ENCODE peak calls at places on chromosomes 1 and 21, in eight cellular contexts. I is suprapubic skin, J is stomach, U is transverse colon, R is adrenal gland, O is breast epithelium, Q is K562, M is ovary. B is an unnamed sample.

GRCh38 chr1:216518844-216519627 is 95.8 kb upstream of the USH2A start:
- DNase-seq in I (no peak), J (no peak), U (no peak), R (no peak), O (no peak), Q (no peak), M (no peak), B (no peak)

GRCh38 chr1:243718893-243719292 is 131.2 kb downstream of the AKT3 start:
- DNase-seq in I (no peak), J (no peak), U (no peak), R (no peak), O (no peak), Q (no peak), M (no peak), B (no peak)

GRCh38 chr1:42761567-42761966 is 5.3 kb downstream of the P3H1 start:
- DNase-seq in I (peak), J (peak), U (no peak), R (no peak), O (no peak), Q (no peak), M (no peak), B (no peak)

GRCh38 chr1:200139661-200140250 is 112.2 kb downstream of the NR5A2 start:
- DNase-seq in I (no peak), J (no peak), U (no peak), R (no peak), O (no peak), Q (peak), M (no peak), B (no peak)

GRCh38 chr21:26366781-26367180 is 196.2 kb upstream of the APP start:
- DNase-seq in I (no peak), J (no peak), U (no peak), R (no peak), O (no peak), Q (no peak), M (no peak), B (no peak)

GRCh38 chr1:221704291-221704690 is 37.6 kb downstream of the DUSP10 start:
- DNase-seq in I (no peak), J (no peak), U (no peak), R (no peak), O (no peak), Q (no peak), M (no peak), B (no peak)

GRCh38 chr1:197917813-197918646 is 858 bp downstream of the LHX9 start:
- DNase-seq in I (no peak), J (no peak), U (no peak), R (no peak), O (no peak), Q (no peak), M (peak), B (no peak)

GRCh38 chr1:228095161-228095560 is 8.0 kb downstream of the C1orf35 start:
- DNase-seq in I (peak), J (peak), U (no peak), R (no peak), O (no peak), Q (no peak), M (no peak), B (no peak)

GRCh38 chr1:222627232-222627631 is 9.3 kb downstream of the MIA3 start:
- DNase-seq in I (no peak), J (no peak), U (no peak), R (no peak), O (no peak), Q (no peak), M (no peak), B (no peak)

GRCh38 chr1:84379128-84379527 is 19.2 kb upstream of the DNASE2B start:
- DNase-seq in I (no peak), J (no peak), U (no peak), R (peak), O (no peak), Q (no peak), M (no peak), B (no peak)

GRCh38 chr1:18151436-18151835 is 43.8 kb downstream of the IGSF21 start:
- DNase-seq in I (no peak), J (no peak), U (no peak), R (no peak), O (no peak), Q (no peak), M (no peak), B (no peak)

GRCh38 chr1:161082996-161083742 is 6.2 kb downstream of the NECTIN4 start:
- DNase-seq in I (peak), J (peak), U (peak), R (peak), O (peak), Q (peak), M (no peak), B (peak)

GRCh38 chr21:37149411-37149810 is 76.4 kb downstream of the TTC3 start:
- DNase-seq in I (no peak), J (no peak), U (no peak), R (no peak), O (no peak), Q (no peak), M (no peak), B (no peak)

GRCh38 chr1:89523597-89524368 is 846 bp upstream of the LRRC8B start:
- DNase-seq in I (no peak), J (peak), U (peak), R (peak), O (peak), Q (peak), M (no peak), B (peak)

GRCh38 chr21:46022551-46023107 is 41.1 kb downstream of the COL6A1 start:
- DNase-seq in I (peak), J (no peak), U (no peak), R (no peak), O (no peak), Q (peak), M (no peak), B (no peak)

GRCh38 chr1:45410850-45411509 is 70.7 kb upstream of the MUTYH start:
- DNase-seq in I (no peak), J (no peak), U (no peak), R (no peak), O (no peak), Q (no peak), M (no peak), B (no peak)

GRCh38 chr1:19665456-19666138 is 922 bp downstream of the HTR6 start:
- DNase-seq in I (no peak), J (no peak), U (no peak), R (no peak), O (no peak), Q (no peak), M (no peak), B (no peak)

GRCh38 chr1:118563969-118564951 is 379.2 kb upstream of the SPAG17 start:
- DNase-seq in I (no peak), J (no peak), U (no peak), R (no peak), O (no peak), Q (no peak), M (no peak), B (no peak)

GRCh38 chr1:12407050-12407961 is 177.5 kb downstream of the VPS13D start:
- DNase-seq in I (no peak), J (no peak), U (no peak), R (no peak), O (peak), Q (peak), M (no peak), B (peak)

GRCh38 chr1:167136191-167136614 is 42.3 kb downstream of the STYXL2 start:
- DNase-seq in I (no peak), J (no peak), U (peak), R (no peak), O (peak), Q (no peak), M (no peak), B (no peak)

GRCh38 chr21:45727390-45727789 is 83.9 kb downstream of the PCBP3 start:
- DNase-seq in I (no peak), J (no peak), U (no peak), R (no peak), O (no peak), Q (no peak), M (no peak), B (no peak)

GRCh38 chr1:232579958-232580705 is 49.8 kb downstream of the SIPA1L2 start:
- DNase-seq in I (no peak), J (no peak), U (no peak), R (peak), O (no peak), Q (no peak), M (no peak), B (no peak)

GRCh38 chr1:25565188-25565591 is 21.8 kb downstream of the LDLRAP1 start:
- DNase-seq in I (no peak), J (no peak), U (no peak), R (no peak), O (no peak), Q (no peak), M (no peak), B (no peak)

GRCh38 chr1:161885013-161885412 is 118.9 kb downstream of the ATF6 start:
- DNase-seq in I (no peak), J (no peak), U (no peak), R (no peak), O (no peak), Q (no peak), M (no peak), B (no peak)

GRCh38 chr1:178088651-178089050 is 5.3 kb upstream of the RASAL2 start:
- DNase-seq in I (no peak), J (no peak), U (no peak), R (no peak), O (no peak), Q (no peak), M (no peak), B (no peak)

GRCh38 chr1:153505576-153505975 is 30.2 kb downstream of the S100A6 start:
- DNase-seq in I (no peak), J (no peak), U (no peak), R (no peak), O (no peak), Q (no peak), M (no peak), B (no peak)

GRCh38 chr1:33151115-33151514 is 30.7 kb downstream of the TRIM62 start:
- DNase-seq in I (no peak), J (no peak), U (peak), R (no peak), O (no peak), Q (no peak), M (no peak), B (no peak)

GRCh38 chr1:94153133-94153532 is 32.2 kb upstream of the ABCA4 start:
- DNase-seq in I (no peak), J (no peak), U (no peak), R (no peak), O (no peak), Q (no peak), M (no peak), B (no peak)

GRCh38 chr1:205928256-205928655 is 15.0 kb downstream of the SLC26A9 start:
- DNase-seq in I (no peak), J (no peak), U (no peak), R (no peak), O (no peak), Q (no peak), M (no peak), B (no peak)
- TF ChIP-seq POLR2A in I (no peak), J (no peak), U (no peak), R (no peak), O (no peak), Q (no peak), M (no peak), B (no peak)

GRCh38 chr1:53197301-53198205 is 929 bp downstream of the CPT2 start:
- DNase-seq in I (no peak), J (no peak), U (no peak), R (no peak), O (no peak), Q (peak), M (no peak), B (no peak)

GRCh38 chr1:53195913-53196484 is 625 bp upstream of the CPT2 start:
- DNase-seq in I (no peak), J (no peak), U (no peak), R (no peak), O (no peak), Q (no peak), M (no peak), B (no peak)

GRCh38 chr1:53198241-53198651 is 1.6 kb downstream of the CPT2 start:
- DNase-seq in I (peak), J (no peak), U (peak), R (no peak), O (no peak), Q (no peak), M (no peak), B (no peak)

GRCh38 chr1:53195211-53195909 is 1.3 kb upstream of the CPT2 start:
- DNase-seq in I (no peak), J (no peak), U (no peak), R (no peak), O (peak), Q (no peak), M (peak), B (no peak)

DNA sequence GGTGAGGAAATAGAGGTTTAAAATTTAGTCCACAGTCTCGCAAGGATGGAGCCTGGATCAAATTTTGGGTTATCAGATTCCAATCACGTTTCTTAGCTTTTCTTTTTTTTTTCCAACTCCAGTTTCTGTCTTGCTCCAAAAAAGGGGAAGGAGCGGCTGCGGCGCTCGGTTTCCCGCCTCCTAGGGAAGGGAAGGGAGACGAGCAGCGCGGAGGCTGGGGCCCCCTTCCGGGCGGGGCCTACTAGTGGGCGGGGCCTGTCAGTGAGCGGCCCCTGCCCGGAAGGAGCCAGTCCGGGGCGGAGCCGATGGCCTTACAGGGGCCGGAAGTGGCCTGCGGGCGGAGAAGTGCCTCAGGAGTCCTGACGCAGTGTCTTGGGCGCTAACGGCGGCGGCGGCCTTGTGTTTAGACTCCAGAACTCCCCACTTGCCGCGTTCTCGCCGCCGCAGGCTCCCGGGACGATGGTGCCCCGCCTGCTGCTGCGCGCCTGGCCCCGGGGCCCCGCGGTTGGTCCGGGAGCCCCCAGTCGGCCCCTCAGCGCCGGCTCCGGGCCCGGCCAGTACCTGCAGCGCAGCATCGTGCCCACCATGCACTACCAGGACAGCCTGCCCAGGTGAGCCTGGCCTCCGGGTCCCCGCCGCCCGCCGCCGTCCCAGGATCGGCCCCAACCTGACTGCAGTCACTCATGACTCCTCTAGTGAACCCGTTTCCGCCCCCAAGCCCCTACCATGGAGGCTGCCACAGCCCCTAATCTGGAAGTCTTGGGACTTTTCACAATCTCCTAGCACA is at the start of gene CPT2:
- DNase-seq in I (peak), J (peak), U (peak), R (peak), O (peak), Q (peak), M (peak), B (peak)
- TF ChIP-seq CTCF in I (no peak), J (no peak), U (peak), R (peak), O (no peak), Q (peak), M (no peak), B (peak)

GRCh38 chr1:53295295-53295694 is 32.6 kb downstream of the LRP8 start:
- DNase-seq in I (no peak), J (no peak), U (no peak), R (no peak), O (no peak), Q (no peak), M (no peak), B (no peak)

GRCh38 chr1:53297226-53297625 is 30.6 kb downstream of the LRP8 start:
- DNase-seq in I (no peak), J (no peak), U (no peak), R (no peak), O (no peak), Q (no peak), M (no peak), B (no peak)

GRCh38 chr1:53298163-53298685 is 29.6 kb downstream of the LRP8 start:
- DNase-seq in I (no peak), J (no peak), U (no peak), R (no peak), O (no peak), Q (no peak), M (no peak), B (no peak)

GRCh38 chr1:53295746-53296722 is 31.8 kb downstream of the LRP8 start:
- DNase-seq in I (no peak), J (no peak), U (peak), R (no peak), O (no peak), Q (no peak), M (no peak), B (peak)

DNA sequence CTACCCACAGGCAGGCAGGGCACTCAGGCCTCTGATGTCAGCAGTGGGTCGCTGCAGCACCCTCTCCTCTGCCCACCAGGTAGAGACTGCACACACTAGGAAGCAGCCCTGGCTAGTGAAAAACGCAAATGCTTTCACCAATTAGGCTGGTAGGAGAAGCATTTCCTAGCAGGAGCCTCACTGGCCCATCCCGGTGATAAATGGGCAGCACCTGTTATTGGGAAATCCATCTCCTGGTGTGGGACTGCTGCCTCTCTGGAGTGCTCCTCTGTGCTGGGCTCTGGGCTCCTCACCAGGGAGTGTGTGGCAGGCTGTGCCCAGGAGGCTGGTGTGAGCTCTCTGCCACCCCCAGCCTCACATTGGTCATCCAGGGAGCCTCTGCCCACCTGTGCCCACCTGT is 28.6 kb downstream of the LRP8 start:
- DNase-seq in I (no peak), J (no peak), U (no peak), R (no peak), O (no peak), Q (no peak), M (no peak), B (no peak)
- H3K27ac ChIP-seq in I (no peak), J (no peak), U (no peak), R (no peak), O (no peak), Q (no peak), M (no peak), B (no peak)

DNA sequence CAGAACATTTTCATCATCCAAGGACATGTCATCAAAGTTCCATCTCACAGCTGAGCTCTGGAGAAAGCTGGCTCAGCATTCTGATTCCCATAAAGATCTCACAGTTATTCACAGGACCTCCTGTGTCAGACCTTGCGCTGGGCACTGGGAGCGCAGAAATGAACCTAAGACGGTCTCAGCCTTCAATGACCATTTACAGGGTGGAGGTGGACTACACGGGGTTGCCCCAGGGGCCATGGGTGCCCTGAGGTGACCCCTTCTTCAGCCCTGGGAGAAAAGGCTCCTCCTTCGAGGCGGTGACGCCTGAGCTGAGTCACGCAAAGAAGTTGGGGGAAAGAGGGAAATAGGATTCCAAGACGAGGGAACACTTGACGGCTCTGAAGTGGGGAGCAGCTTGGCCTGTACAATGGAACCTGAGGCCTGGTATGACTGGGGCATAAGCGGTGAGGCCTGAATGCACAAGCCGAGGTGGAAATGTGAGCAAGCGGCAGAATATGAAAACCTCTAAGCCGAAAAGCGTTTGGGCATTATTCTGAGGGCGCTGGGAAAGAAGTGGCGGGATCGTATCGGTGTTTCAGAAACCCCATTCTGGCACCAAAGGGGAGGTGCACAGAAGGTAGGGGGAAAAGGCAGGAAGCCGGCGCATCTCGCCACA is 787 bp downstream of the CC2D1B start:
- DNase-seq in I (peak), J (peak), U (peak), R (peak), O (peak), Q (peak), M (peak), B (peak)
- TF ChIP-seq POLR2A in I (no peak), J (no peak), U (no peak), R (peak), O (no peak), Q (peak), M (no peak), B (no peak)

GRCh38 chr1:245341738-245342137 is 187.0 kb downstream of the KIF26B start:
- DNase-seq in I (no peak), J (no peak), U (no peak), R (no peak), O (no peak), Q (no peak), M (no peak), B (no peak)

GRCh38 chr1:245348626-245349025 is 193.8 kb downstream of the KIF26B start:
- DNase-seq in I (no peak), J (no peak), U (no peak), R (no peak), O (no peak), Q (no peak), M (no peak), B (no peak)

DNA sequence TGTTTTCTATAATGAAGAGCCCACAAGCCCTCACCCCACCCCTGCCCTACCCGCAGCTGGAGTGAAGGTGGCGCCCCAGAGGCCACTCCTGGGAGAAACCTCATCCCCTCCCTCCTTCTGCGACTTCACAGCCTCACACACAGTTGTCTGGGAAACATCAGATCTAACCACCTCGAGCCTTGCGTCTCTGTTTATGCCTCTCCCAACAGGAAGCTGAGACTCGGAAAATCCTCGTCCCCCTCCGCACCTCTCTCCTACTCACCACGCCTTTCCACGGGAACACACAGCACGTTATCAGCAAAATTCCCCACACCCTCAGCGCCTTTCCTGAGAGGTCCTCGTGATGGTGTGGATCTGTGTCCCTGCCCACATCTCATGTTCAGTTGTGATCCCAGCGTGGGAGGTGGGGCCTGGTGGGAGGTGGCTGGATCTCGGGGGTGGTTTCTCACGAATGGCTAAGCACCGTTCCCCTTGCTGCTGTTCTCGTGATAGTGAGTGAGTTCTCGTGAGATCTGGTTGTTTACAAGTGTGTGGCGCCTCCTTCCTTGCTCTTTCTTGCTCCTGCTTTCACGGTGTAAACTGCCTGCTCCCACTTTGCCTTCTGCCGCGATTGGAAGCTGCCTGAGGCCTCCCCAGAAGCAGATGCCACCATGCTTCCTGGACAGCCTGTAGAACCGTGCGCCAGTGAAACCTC is 190.6 kb downstream of the KIF26B start:
- DNase-seq in I (no peak), J (no peak), U (no peak), R (no peak), O (no peak), Q (peak), M (no peak), B (no peak)
- TF ChIP-seq CTCF in I (no peak), J (no peak), U (no peak), R (no peak), O (no peak), Q (peak), M (no peak), B (no peak)

GRCh38 chr1:172976222-172977041 is 74.3 kb downstream of the TNFSF18 start:
- DNase-seq in I (no peak), J (peak), U (peak), R (peak), O (no peak), Q (no peak), M (no peak), B (peak)
- H3K27ac ChIP-seq in I (no peak), J (peak), U (peak), R (no peak), O (no peak), Q (no peak), M (no peak), B (peak)

GRCh38 chr21:43827015-43827611 is 37.7 kb downstream of the RRP1 start:
- DNase-seq in I (no peak), J (no peak), U (no peak), R (peak), O (no peak), Q (no peak), M (no peak), B (no peak)
- TF ChIP-seq POLR2A in I (no peak), J (no peak), U (no peak), R (no peak), O (no peak), Q (no peak), M (no peak), B (no peak)